ENCODE peak calls at places on chromosomes 1 and 21, in six cellular contexts. C is cardiac fibroblast, K is mesothelial cell of epicardium, P is ovary, M is kidney epithelial cell, D is K562. G is an unnamed sample.

GRCh38 chr1:203152158-203153034 is 23.2 kb downstream of the MYBPH start:
- DNase-seq in C (no peak), K (no peak), P (no peak), M (peak; percentile 96), D (no peak), G (no peak)

GRCh38 chr21:34061983-34062382 is 11.4 kb upstream of the MRPS6 start:
- DNase-seq in C (peak; percentile 46), K (no peak), P (no peak), M (no peak), D (peak; percentile 76), G (no peak)

GRCh38 chr21:45246535-45247320 is 41.0 kb downstream of the POFUT2 start:
- DNase-seq in C (no peak), K (peak; percentile 25), P (no peak), M (no peak), D (no peak), G (no peak)

GRCh38 chr1:219402925-219403324 is 210.0 kb downstream of the ZC3H11B start:
- DNase-seq in C (no peak), K (no peak), P (no peak), M (no peak), D (no peak), G (no peak)

GRCh38 chr1:161068306-161069200 is 1.1 kb downstream of the ARHGAP30 start:
- DNase-seq in C (no peak), K (no peak), P (no peak), M (no peak), D (no peak), G (peak; percentile 89)

GRCh38 chr1:15526021-15526489 is 593 bp upstream of the DNAJC16 start:
- DNase-seq in C (no peak), K (peak; percentile 43), P (peak; percentile 61), M (no peak), D (no peak), G (peak; percentile 82)

GRCh38 chr1:202160377-202160940 is at the start of gene PTPN7:
- DNase-seq in C (no peak), K (no peak), P (no peak), M (no peak), D (peak; percentile 57), G (no peak)

GRCh38 chr21:45528981-45529784 is 13.1 kb downstream of the SLC19A1 start:
- DNase-seq in C (no peak), K (no peak), P (peak; percentile 14), M (no peak), D (no peak), G (peak; percentile 61)

GRCh38 chr1:196366817-196367495 is 241.3 kb downstream of the KCNT2 start:
- DNase-seq in C (no peak), K (no peak), P (no peak), M (no peak), D (no peak), G (no peak)

GRCh38 chr1:53246261-53247134 is 8.2 kb upstream of the MAGOH start:
- DNase-seq in C (peak; percentile 61), K (no peak), P (no peak), M (no peak), D (no peak), G (no peak)

GRCh38 chr1:167171286-167171929 is 49.3 kb upstream of the POU2F1 start:
- DNase-seq in C (peak; percentile 21), K (no peak), P (no peak), M (peak; percentile 25), D (no peak), G (no peak)

GRCh38 chr1:223039990-223040389 is 103.1 kb downstream of the TLR5 start:
- DNase-seq in C (no peak), K (no peak), P (no peak), M (no peak), D (no peak), G (no peak)

GRCh38 chr1:22064751-22065402 is 12.4 kb downstream of the CDC42 start:
- DNase-seq in C (no peak), K (no peak), P (no peak), M (no peak), D (no peak), G (no peak)

GRCh38 chr1:185343306-185343705 is 26.3 kb upstream of the IVNS1ABP start:
- DNase-seq in C (no peak), K (no peak), P (no peak), M (no peak), D (no peak), G (no peak)

GRCh38 chr1:44418022-44418673 is 13.1 kb downstream of the RNF220 start:
- DNase-seq in C (no peak), K (no peak), P (no peak), M (no peak), D (no peak), G (no peak)

GRCh38 chr1:181062800-181063428 is 25.6 kb upstream of the IER5 start:
- DNase-seq in C (peak; percentile 45), K (no peak), P (no peak), M (no peak), D (no peak), G (no peak)

GRCh38 chr1:229953736-229954326 is 113.2 kb upstream of the GALNT2 start:
- DNase-seq in C (no peak), K (no peak), P (no peak), M (no peak), D (no peak), G (no peak)

GRCh38 chr1:30277415-30277814 is 446.0 kb downstream of the MATN1 start:
- DNase-seq in C (no peak), K (peak; percentile 5), P (no peak), M (no peak), D (no peak), G (no peak)

GRCh38 chr1:30274176-30274936 is 449.0 kb downstream of the MATN1 start:
- DNase-seq in C (no peak), K (peak; percentile 36), P (no peak), M (no peak), D (no peak), G (no peak)

GRCh38 chr1:30274937-30275621 is 448.3 kb downstream of the MATN1 start:
- DNase-seq in C (no peak), K (peak; percentile 29), P (no peak), M (no peak), D (no peak), G (no peak)

GRCh38 chr1:30273456-30273855 is 449.9 kb downstream of the MATN1 start:
- DNase-seq in C (no peak), K (peak; percentile 22), P (no peak), M (no peak), D (no peak), G (no peak)

DNA sequence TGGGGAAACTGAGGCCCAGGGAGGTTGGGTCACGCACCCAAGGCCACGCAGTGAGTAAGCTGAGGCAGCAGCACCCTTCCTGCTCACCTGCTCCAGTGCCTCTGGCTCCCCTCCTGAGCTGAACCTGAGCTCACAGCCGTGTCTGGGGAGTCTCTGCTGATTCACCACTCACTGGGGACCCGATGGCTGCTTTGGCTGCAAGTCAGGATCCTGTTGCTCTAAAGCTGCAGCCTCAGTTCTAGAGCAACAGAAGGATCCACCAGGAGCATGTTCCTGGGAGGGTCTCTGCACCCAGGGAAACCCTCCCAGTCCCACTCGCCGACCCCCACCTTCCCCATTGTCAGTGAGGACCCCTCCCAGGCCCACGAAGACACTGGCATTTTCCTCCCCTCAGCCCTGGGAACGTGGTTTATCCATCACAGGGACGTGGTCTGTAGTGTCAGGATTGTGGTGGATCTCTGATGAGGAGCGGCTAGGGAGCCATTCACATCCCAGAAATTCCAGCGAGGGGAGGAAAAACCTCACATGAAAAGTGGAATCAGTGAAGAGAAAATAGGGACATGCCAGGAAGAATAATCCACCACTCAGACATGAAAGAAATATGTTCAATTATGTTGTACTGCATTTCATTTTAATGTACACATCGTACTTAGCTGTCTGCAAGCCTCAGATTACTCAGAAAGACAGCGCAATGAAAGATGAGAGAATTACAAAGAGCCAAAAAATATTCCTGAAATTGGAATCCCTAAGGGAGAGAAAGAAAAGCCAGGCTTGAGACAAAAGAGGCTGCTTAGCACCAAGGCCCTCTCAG is 447.3 kb downstream of the MATN1 start:
- DNase-seq in C (no peak), K (peak; percentile 29), P (no peak), M (no peak), D (no peak), G (peak; percentile 45)
- TF ChIP-seq CTCF in C (no peak), K (no peak), P (no peak), M (no peak), D (no peak), G (no peak)

GRCh38 chr1:210264521-210265380 is 32.2 kb downstream of the SERTAD4 start:
- DNase-seq in C (no peak), K (no peak), P (no peak), M (no peak), D (no peak), G (no peak)
- TF ChIP-seq CTCF in C (no peak), K (no peak), P (no peak), M (peak; percentile 23), D (peak; percentile 8), G (no peak)

DNA sequence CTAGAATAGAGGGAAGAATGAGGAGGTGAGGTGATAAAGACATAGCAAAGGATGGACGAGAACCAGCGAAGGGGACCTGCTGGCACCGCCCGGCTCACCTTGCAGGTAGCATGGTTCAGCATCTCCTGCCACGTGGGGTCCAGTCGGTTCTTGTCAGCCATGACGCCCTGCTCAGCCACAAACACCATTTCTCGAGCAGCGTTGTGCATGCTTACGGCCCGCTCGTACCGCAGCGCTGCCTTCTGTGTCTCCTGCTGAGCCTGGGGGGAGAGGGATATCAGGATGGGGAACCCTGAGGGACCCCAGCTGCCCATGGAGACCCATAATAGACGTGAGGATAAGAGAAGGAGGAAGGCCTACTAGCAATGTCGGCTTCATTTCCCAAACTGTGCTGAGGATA is 11.4 kb downstream of the SH3BP5L start:
- DNase-seq in C (no peak), K (no peak), P (no peak), M (no peak), D (no peak), G (peak; percentile 75)
- TF ChIP-seq CTCF in C (no peak), K (no peak), P (no peak), M (no peak), D (no peak), G (no peak)

DNA sequence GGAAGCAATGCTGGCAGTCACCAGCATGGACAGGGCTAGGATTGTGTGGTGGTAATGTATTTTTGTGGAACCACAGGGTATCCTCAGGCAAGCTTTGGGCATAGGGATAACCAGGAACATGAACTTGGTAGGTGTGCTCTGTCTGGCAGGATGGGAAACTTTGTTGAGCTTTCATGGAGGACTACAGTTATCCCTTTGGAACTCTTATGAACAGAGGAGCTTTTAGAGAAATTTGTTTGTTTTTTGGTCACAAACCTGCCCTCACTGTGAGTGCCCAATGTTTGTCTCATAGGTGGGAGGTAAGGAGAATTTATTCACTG is 54.4 kb downstream of the MACF1 start:
- DNase-seq in C (no peak), K (no peak), P (no peak), M (no peak), D (no peak), G (no peak)
- TF ChIP-seq CTCF in C (no peak), K (no peak), P (peak; percentile 4), M (no peak), D (no peak), G (no peak)

G was measured in lower leg skin.